ENCODE peak calls at places on chromosome 13, in eight cellular contexts. D, X, E, M, R, V, K and N are unnamed samples.

GRCh38 chr13:76836311-76836710 is 49.9 kb downstream of the KCTD12 start:
- DNase-seq in K (no peak), M (no peak), E (no peak), R (no peak), X (no peak), V (no peak), D (no peak), N (no peak)

GRCh38 chr13:21075303-21076264 is 14.2 kb upstream of the LATS2 start:
- DNase-seq in X (no peak), M (peak; percentile 34), D (no peak), V (peak; percentile 34), E (no peak), R (peak; percentile 87), K (no peak), N (no peak)

GRCh38 chr13:98827449-98827848 is 75.0 kb upstream of the SLC15A1 start:
- DNase-seq in R (peak; percentile 17), X (no peak), K (no peak), E (no peak), M (no peak), D (no peak), V (no peak), N (no peak)

GRCh38 chr13:29908411-29908810 is 58.0 kb upstream of the UBL3 start:
- DNase-seq in D (peak; percentile 55), K (no peak), E (no peak), M (no peak), X (no peak), R (no peak), V (no peak), N (peak; percentile 85)

GRCh38 chr13:107119989-107120881 is 552.3 kb upstream of the ARGLU1 start:
- DNase-seq in K (peak; percentile 85), X (no peak), R (no peak), E (no peak), M (no peak), D (no peak), V (no peak), N (no peak)

GRCh38 chr13:42320375-42320787 is 48.4 kb downstream of the AKAP11 start:
- DNase-seq in D (no peak), K (no peak), E (no peak), M (no peak), R (no peak), X (no peak), V (no peak), N (no peak)

GRCh38 chr13:35139591-35139990 is 197.5 kb downstream of the NBEA start:
- DNase-seq in V (no peak), D (no peak), E (no peak), K (no peak), R (no peak), M (no peak), X (no peak), N (no peak)

GRCh38 chr13:104204177-104204576 is 1138.0 kb upstream of the SLC10A2 start:
- DNase-seq in D (no peak), V (no peak), X (no peak), E (peak; percentile 3), M (no peak), R (no peak), K (no peak), N (no peak)

GRCh38 chr13:35107535-35107934 is 165.5 kb downstream of the NBEA start:
- DNase-seq in M (no peak), R (no peak), K (no peak), E (no peak), V (no peak), X (no peak), D (no peak), N (no peak)

GRCh38 chr13:32212420-32212819 is 102.7 kb downstream of the ZAR1L start:
- DNase-seq in M (no peak), R (no peak), D (no peak), E (no peak), K (no peak), V (no peak), X (no peak), N (no peak)

GRCh38 chr13:101449971-101450748 is 2.3 kb upstream of the ITGBL1 start:
- DNase-seq in K (no peak), D (no peak), X (no peak), E (peak; percentile 81), V (no peak), M (no peak), R (no peak), N (no peak)

GRCh38 chr13:51518847-51519246 is 65.4 kb upstream of the WDFY2 start:
- DNase-seq in X (no peak), D (no peak), V (no peak), E (no peak), R (no peak), M (no peak), K (no peak), N (no peak)

GRCh38 chr13:96898212-96898611 is 96.1 kb downstream of the OXGR1 start:
- DNase-seq in V (no peak), R (no peak), K (no peak), D (no peak), M (no peak), E (no peak), X (no peak), N (no peak)

GRCh38 chr13:51772781-51773180 is 31.2 kb downstream of the DHRS12 start:
- DNase-seq in D (no peak), K (no peak), X (no peak), R (no peak), E (no peak), V (no peak), M (no peak), N (no peak)

GRCh38 chr13:44398606-44399005 is 25.0 kb downstream of the SERP2 start:
- DNase-seq in D (no peak), R (no peak), X (no peak), K (no peak), V (no peak), E (no peak), M (no peak), N (no peak)

GRCh38 chr13:41274881-41275280 is 11.5 kb upstream of the MTRF1 start:
- DNase-seq in R (no peak), M (no peak), D (no peak), X (no peak), K (no peak), V (no peak), E (no peak), N (no peak)

GRCh38 chr13:33686772-33687480 is 131.0 kb upstream of the RFC3 start:
- DNase-seq in K (no peak), X (no peak), V (no peak), D (no peak), M (no peak), R (no peak), E (no peak), N (no peak)

GRCh38 chr13:79492313-79492798 is 11.4 kb downstream of the NDFIP2 start:
- DNase-seq in M (no peak), E (no peak), R (no peak), D (no peak), K (no peak), V (no peak), X (no peak), N (no peak)

GRCh38 chr13:114145256-114145655 is 12.8 kb upstream of the RASA3 start:
- DNase-seq in E (no peak), M (no peak), K (no peak), V (no peak), X (peak; percentile 6), R (no peak), D (no peak), N (peak; percentile 46)

GRCh38 chr13:59771272-59771671 is 392.5 kb downstream of the DIAPH3 start:
- DNase-seq in M (no peak), K (peak; percentile 4), V (no peak), E (no peak), R (no peak), X (no peak), D (no peak), N (no peak)

GRCh38 chr13:73173160-73173905 is 114.5 kb downstream of the KLF5 start:
- DNase-seq in E (no peak), M (no peak), V (no peak), X (no peak), K (no peak), D (no peak), R (no peak), N (no peak)

DNA sequence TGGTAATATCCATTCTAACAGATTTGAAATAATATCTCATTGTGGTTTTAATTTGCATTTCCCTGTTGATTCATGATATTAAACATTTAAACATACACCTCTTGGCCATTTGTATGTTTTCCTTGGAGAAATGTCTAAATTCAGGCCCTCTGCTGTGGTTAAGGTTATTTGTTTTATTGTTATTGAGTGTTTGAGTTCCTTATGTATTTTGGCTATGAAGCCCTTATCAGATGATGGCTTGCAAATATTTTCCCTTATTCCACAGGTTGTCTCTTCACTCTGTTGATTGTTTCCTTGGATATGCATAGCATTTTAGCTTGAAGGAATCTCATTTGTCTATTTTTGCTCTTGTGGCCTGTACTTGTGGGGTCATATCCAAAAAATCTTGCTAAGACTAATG is 303.6 kb downstream of the GPC5 start:
- DNase-seq in M (no peak), E (no peak), D (no peak), X (no peak), V (no peak), K (no peak), R (no peak), N (no peak)
- TF ChIP-seq EP300 in M (no peak), E (no peak), D (no peak), X (no peak), V (no peak), K (no peak), R (no peak), N (no peak)

DNA sequence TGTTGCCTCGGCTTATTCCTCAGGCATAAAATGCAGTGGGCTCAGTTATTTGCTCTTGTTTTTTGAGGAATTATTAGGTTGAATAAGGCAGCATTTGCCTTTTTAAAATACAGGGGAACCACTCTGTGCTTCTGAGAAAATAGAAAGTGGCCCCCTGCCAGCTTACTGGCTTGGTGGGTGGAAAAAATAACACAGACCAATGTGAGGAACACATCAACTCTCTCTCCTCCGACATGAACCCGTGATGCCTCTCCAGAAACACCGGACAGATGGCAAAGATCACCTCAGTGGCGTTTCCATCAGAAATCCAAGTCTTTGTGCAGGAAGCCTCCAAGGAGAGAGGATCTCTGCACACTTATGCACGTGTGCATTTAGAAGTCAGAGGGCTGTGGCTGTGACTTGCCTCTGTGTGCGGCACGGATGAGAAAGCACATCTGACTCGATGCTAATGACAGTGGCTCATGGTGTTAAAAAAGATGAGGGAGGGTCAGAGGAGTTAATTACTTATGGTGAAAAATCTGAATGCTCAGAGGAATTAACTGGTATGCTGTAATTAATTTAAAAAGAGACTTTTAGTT is 112.3 kb upstream of the KLF12 start:
- DNase-seq in X (no peak), M (no peak), V (no peak), E (no peak), K (no peak), D (no peak), R (no peak), N (no peak)
- H3K27ac ChIP-seq in X (no peak overlapping the region), M (no peak overlapping the region), V (no peak overlapping the region), E (no peak overlapping the region), K (no peak overlapping the region), D (no peak overlapping the region), R (no peak overlapping the region), N (no peak overlapping the region)

GRCh38 chr13:25632166-25632888 is 260.6 kb downstream of the ATP8A2 start:
- DNase-seq in R (no peak), M (no peak), V (no peak), E (no peak), K (no peak), D (no peak), X (no peak), N (no peak)
- TF ChIP-seq CTCF in R (no peak), M (no peak), V (no peak), E (no peak), K (no peak), D (no peak), X (no peak), N (no peak)

DNA sequence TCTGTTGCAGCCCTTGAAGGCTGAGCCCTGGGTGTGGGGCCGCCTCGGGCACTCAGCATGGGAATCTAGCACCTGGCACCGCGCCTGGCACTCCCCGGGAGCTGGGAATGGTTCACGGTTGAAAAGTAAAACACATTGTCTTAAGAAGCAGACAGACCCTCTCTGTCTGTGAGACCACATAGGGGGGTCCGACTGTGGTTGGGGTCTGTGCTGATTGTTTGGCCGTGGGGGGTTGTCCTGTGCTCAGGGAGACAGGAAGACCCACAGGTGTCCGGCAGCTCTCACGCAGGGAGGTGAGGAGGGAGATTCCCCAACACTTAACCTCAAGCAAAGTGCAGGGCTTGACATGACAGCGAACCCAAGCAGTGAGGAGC is 64.8 kb downstream of the SOX1 start:
- DNase-seq in X (peak; percentile 64), K (no peak), M (no peak), R (peak; percentile 86), D (no peak), V (peak; percentile 13), E (no peak), N (peak; percentile 62)
- TF ChIP-seq EP300 in X (no peak), K (no peak), M (no peak), R (no peak), D (no peak), V (no peak), E (no peak), N (no peak)